ENCODE peak calls at places on chromosomes 11 and 22, in seven cellular contexts. L is fibroblast of the conjunctiva; U is activated CD8-positive, alpha-beta memory T cell treated with anti-CD3 and anti-CD28 coated beads, Interleukin-2, amount 50 U/mL, for 48 hours; F is GM23338; H is activated T-cell treated with anti-CD3 and anti-CD28 coated beads, Interleukin-2, amount 50 U/mL, for 72 hours; Y is spleen; W is HFFc6. S is an unnamed sample.

GRCh38 chr11:2096001-2096918 is 42.9 kb downstream of the IGF2 start:
- DNase-seq in L (peak), U (no peak), F (no peak), H (no peak), Y (peak), W (peak), S (no peak)

GRCh38 chr22:45312856-45313255 is 3.1 kb downstream of the FAM118A start:
- DNase-seq in L (no peak), U (no peak), F (peak), H (no peak), Y (no peak), W (no peak), S (no peak)

GRCh38 chr11:5123802-5124521 is 14.2 kb downstream of the OR52A5 start:
- DNase-seq in L (peak), U (peak), F (peak), H (peak), Y (no peak), W (peak), S (peak)

GRCh38 chr11:37841016-37841415 is 1243.0 kb upstream of the RAG2 start:
- DNase-seq in L (no peak), U (no peak), F (no peak), H (no peak), Y (no peak), W (no peak), S (no peak)

GRCh38 chr11:47375020-47375419 is 3.3 kb downstream of the SPI1 start:
- DNase-seq in L (no peak), U (no peak), F (no peak), H (no peak), Y (peak), W (no peak), S (no peak)

GRCh38 chr11:70048279-70049024 is 29.7 kb upstream of the ANO1 start:
- DNase-seq in L (no peak), U (no peak), F (peak), H (no peak), Y (no peak), W (no peak), S (no peak)

GRCh38 chr22:47342446-47342845 is 580.0 kb downstream of the TBC1D22A start:
- DNase-seq in L (no peak), U (no peak), F (no peak), H (no peak), Y (no peak), W (no peak), S (no peak)

GRCh38 chr22:46931414-46931813 is 169.0 kb downstream of the TBC1D22A start:
- DNase-seq in L (no peak), U (no peak), F (peak), H (no peak), Y (no peak), W (peak), S (no peak)

GRCh38 chr11:62149986-62150886 is 26.4 kb downstream of the INCENP start:
- DNase-seq in L (no peak), U (peak), F (no peak), H (no peak), Y (peak), W (no peak), S (peak)

GRCh38 chr11:65428578-65429068 is 6.0 kb downstream of the NEAT1 start:
- DNase-seq in L (no peak), U (peak), F (peak), H (peak), Y (peak), W (no peak), S (no peak)